ENCODE peak calls at places on chromosomes 6 and 20, in six cellular contexts. X, Y, Z, C, S and E are unnamed samples.

GRCh38 chr20:25269833-25270170 is 21.9 kb downstream of the PYGB start:
- DNase-seq in X (peak; percentile 56), Y (no peak), Z (no peak), C (no peak), S (peak; percentile 51), E (no peak)

GRCh38 chr6:152636675-152637421 is at the start of gene SYNE1:
- DNase-seq in X (peak; percentile 65), Y (peak; percentile 7), Z (no peak), C (peak; percentile 75), S (peak; percentile 82), E (no peak)

GRCh38 chr6:113364781-113365545 is 492.2 kb upstream of the MARCKS start:
- DNase-seq in X (no peak), Y (no peak), Z (no peak), C (peak; percentile 67), S (no peak), E (no peak)

GRCh38 chr20:54132612-54133433 is 41.0 kb downstream of the CYP24A1 start:
- DNase-seq in X (peak; percentile 66), Y (peak; percentile 52), Z (peak; percentile 92), C (peak; percentile 98), S (no peak), E (no peak)

GRCh38 chr6:26196846-26197683 is 109.8 kb downstream of the HFE start:
- DNase-seq in X (peak; percentile 91), Y (peak; percentile 82), Z (peak; percentile 75), C (peak; percentile 89), S (no peak), E (peak; percentile 78)

GRCh38 chr6:8588176-8588575 is 152.8 kb upstream of the SLC35B3 start:
- DNase-seq in X (no peak), Y (no peak), Z (no peak), C (no peak), S (no peak), E (no peak)

GRCh38 chr6:111761783-111762312 is 111.4 kb downstream of the FYN start:
- DNase-seq in X (no peak), Y (no peak), Z (no peak), C (no peak), S (no peak), E (no peak)

GRCh38 chr20:10565191-10565921 is 108.4 kb downstream of the JAG1 start:
- DNase-seq in X (no peak), Y (peak; percentile 25), Z (no peak), C (peak; percentile 82), S (no peak), E (no peak)

GRCh38 chr6:153043719-153044118 is 41.2 kb upstream of the MTRF1L start:
- DNase-seq in X (no peak), Y (peak; percentile 59), Z (no peak), C (no peak), S (no peak), E (no peak)

GRCh38 chr6:114997813-114998292 is 655.0 kb upstream of the HS3ST5 start:
- DNase-seq in X (no peak), Y (no peak), Z (no peak), C (no peak), S (no peak), E (no peak)

GRCh38 chr6:142088858-142089216 is 43.9 kb upstream of the GJE1 start:
- DNase-seq in X (no peak), Y (no peak), Z (no peak), C (peak; percentile 66), S (peak; percentile 61), E (no peak)

GRCh38 chr6:116265081-116265829 is 11.4 kb upstream of the TSPYL4 start:
- DNase-seq in X (no peak), Y (no peak), Z (no peak), C (peak; percentile 60), S (no peak), E (no peak)

GRCh38 chr6:72245565-72245964 is 359.2 kb downstream of the RIMS1 start:
- DNase-seq in X (no peak), Y (no peak), Z (no peak), C (no peak), S (no peak), E (no peak)

GRCh38 chr6:82751718-82752117 is 313.9 kb downstream of the UBE3D start:
- DNase-seq in X (no peak), Y (no peak), Z (no peak), C (no peak), S (no peak), E (no peak)

GRCh38 chr20:21053002-21053762 is 53.0 kb downstream of the LINC00237 start:
- DNase-seq in X (no peak), Y (no peak), Z (no peak), C (no peak), S (no peak), E (no peak)

GRCh38 chr6:35302604-35303218 is 5.1 kb downstream of the DEF6 start:
- DNase-seq in X (no peak), Y (peak; percentile 53), Z (peak; percentile 31), C (peak; percentile 8), S (no peak), E (peak; percentile 83)

GRCh38 chr20:16350465-16350864 is 222.8 kb downstream of the KIF16B start:
- DNase-seq in X (no peak), Y (no peak), Z (no peak), C (peak; percentile 85), S (no peak), E (no peak)

GRCh38 chr6:157531169-157531985 is 150.4 kb downstream of the ZDHHC14 start:
- DNase-seq in X (no peak), Y (peak; percentile 16), Z (no peak), C (no peak), S (no peak), E (no peak)

GRCh38 chr20:57662313-57663240 is 42.4 kb upstream of the ZBP1 start:
- DNase-seq in X (peak; percentile 63), Y (no peak), Z (no peak), C (no peak), S (peak; percentile 46), E (no peak)

GRCh38 chr20:41365785-41366545 is 653 bp downstream of the EMILIN3 start:
- DNase-seq in X (no peak), Y (no peak), Z (no peak), C (peak; percentile 38), S (no peak), E (no peak)

GRCh38 chr20:33373735-33374605 is 27.3 kb downstream of the CDK5RAP1 start:
- DNase-seq in X (peak; percentile 4), Y (peak; percentile 43), Z (no peak), C (peak; percentile 81), S (no peak), E (no peak)

GRCh38 chr20:444862-445426 is 17.4 kb downstream of the TBC1D20 start:
- DNase-seq in X (no peak), Y (no peak), Z (no peak), C (peak; percentile 85), S (no peak), E (no peak)

GRCh38 chr20:444117-444516 is 18.2 kb downstream of the TBC1D20 start:
- DNase-seq in X (no peak), Y (no peak), Z (no peak), C (peak; percentile 47), S (no peak), E (no peak)

GRCh38 chr20:443223-443793 is 19.0 kb downstream of the TBC1D20 start:
- DNase-seq in X (no peak), Y (no peak), Z (no peak), C (no peak), S (no peak), E (no peak)

GRCh38 chr20:440636-441035 is 21.7 kb downstream of the TBC1D20 start:
- DNase-seq in X (no peak), Y (no peak), Z (no peak), C (peak; percentile 27), S (no peak), E (no peak)

GRCh38 chr20:445514-446336 is 16.6 kb downstream of the TBC1D20 start:
- DNase-seq in X (no peak), Y (no peak), Z (no peak), C (no peak), S (no peak), E (no peak)
- H3K36me3 ChIP-seq in X (peaks cover 22% of the 10 kb centered on the region), Y (peaks cover 10% of the 10 kb centered on the region), Z (peaks cover 22% of the 10 kb centered on the region), C (peaks cover 34% of the 10 kb centered on the region), S (peaks cover 64% of the 10 kb centered on the region), E (peaks cover 43% of the 10 kb centered on the region)

DNA sequence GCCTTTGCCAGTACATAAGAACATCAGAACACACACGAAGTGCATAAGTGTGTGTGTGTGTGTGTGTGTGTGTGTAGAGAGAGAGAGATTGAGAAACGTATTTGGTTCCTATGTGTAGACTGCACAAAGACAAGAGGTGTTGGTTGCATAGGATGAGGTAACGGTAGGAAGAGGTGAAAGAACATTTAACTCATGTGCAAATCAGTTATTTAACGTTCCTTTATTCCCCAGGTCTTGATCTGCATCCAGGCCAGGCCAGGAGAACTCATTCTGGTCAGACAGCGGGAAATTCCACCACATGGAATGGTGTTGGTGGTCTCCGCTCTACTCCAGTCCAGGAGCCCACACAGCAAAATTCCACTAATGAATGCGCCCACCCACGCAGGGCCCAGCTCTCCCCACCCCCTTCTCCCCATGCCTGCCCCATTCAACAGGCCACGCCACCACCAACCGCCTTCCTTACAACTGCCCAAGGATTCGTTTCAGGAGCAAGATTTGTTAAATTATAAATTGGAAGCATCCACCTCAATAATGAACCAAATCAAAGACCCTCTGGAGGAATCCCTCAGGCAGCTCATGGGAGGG is 86.8 kb downstream of the CLIC5 start:
- DNase-seq in X (no peak), Y (no peak), Z (no peak), C (no peak), S (no peak), E (no peak)
- H3K4me3 ChIP-seq in X (no peak overlapping the region), Y (no peak overlapping the region), Z (no peak overlapping the region), C (no peak overlapping the region), S (no peak overlapping the region), E (no peak overlapping the region)

DNA sequence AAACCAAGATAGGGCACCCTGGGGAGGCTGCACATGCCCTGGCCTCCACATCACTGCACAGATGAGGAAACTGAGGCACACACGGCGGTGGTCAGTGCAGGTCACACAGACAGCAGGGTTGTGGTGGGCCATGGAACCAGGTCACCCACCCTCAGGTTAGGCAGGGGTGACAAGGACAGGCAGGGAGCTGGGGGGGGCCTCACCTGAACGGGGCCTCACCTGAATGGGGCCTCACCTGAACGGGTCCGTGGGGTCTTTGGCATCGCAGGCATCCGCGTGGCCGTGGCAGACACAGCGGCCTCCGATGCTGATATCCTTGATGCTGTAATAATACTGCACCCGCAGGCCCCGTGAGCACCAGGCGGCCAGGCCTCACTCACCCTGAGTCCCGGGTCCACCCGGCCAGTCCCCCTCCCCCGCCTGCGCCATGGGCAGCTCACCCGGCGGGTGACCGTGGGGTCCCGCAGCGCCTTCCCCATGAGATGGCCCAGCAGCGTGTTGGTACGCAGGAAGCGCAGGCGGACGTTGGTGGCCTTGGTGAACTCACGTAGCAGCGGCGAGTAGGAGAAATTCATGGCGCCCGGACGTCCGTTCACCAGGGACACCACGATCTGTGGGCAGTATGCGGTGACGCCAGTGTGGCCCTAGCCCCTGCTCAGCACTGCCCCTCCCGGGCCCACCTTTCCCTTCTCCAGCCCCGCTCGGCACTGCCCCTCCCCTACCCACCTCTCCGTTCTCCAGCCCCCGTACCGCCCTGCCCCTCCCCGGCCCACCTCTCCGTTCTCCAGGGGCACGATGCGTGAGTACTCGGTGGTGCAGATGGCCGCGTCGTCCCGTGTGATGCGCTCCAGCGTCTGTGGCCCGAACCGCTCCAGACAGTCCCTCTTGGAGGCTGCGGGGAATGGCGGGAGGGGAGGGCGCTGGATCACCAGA is 15.4 kb downstream of the LAMA5 start:
- DNase-seq in X (no peak), Y (no peak), Z (no peak), C (no peak), S (no peak), E (no peak)
- H3K4me1 ChIP-seq in X (peaks cover 46% of the 10 kb centered on the region), Y (peaks cover 24% of the 10 kb centered on the region), Z (peaks cover 40% of the 10 kb centered on the region), C (peaks cover 17% of the 10 kb centered on the region), S (peaks cover 33% of the 10 kb centered on the region), E (no peaks in the 10 kb centered on the region)

DNA sequence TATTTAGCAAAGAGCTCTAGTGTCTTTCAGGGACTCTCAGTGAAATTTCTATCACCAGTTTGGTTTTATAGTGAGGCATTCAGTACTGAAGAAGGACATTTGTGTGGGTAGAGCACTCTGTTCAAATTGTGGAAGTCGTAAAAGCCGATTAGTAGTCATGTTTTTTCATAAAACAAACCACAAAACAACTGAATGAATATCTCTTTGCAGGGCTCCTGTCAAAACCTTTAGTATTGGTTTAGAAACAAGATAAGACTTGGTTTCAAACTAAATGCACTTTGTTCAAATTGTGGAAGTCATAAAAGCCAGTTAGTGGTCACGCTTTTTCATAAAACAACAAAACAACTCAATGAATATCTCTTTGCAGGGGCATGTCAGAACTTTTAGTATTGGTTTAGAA is 23.8 kb downstream of the ADGRF4 start:
- DNase-seq in X (no peak), Y (no peak), Z (no peak), C (no peak), S (no peak), E (no peak)
- H3K36me3 ChIP-seq in X (no peaks in the 10 kb centered on the region), Y (no peaks in the 10 kb centered on the region), Z (no peaks in the 10 kb centered on the region), C (no peaks in the 10 kb centered on the region), S (no peaks in the 10 kb centered on the region), E (no peaks in the 10 kb centered on the region)